ENCODE peak calls at places on chromosomes 2 and 18, in five cellular contexts. One of them, this sample, is unnamed.

GRCh38 chr2:33291278-33292013 is 185.0 kb upstream of the RASGRP3 start:
- DNase-seq in stimulated activated naive B cell treated with anti-CD40 and anti-IgM and Interleukin-4, amounts not matched to agents 10 μg/mL and 1 μg/mL and 100 μg/mL, for 72 hours: no peak
- DNase-seq in IMR-90: peak; percentile 86
- DNase-seq in tibial artery: no peak
- DNase-seq in CD8-positive, alpha-beta T cell: no peak
- DNase-seq in this sample: peak; percentile 79

GRCh38 chr2:30772021-30772705 is 35.1 kb downstream of the CAPN13 start:
- DNase-seq in stimulated activated naive B cell treated with anti-CD40 and anti-IgM and Interleukin-4, amounts not matched to agents 10 μg/mL and 1 μg/mL and 100 μg/mL, for 72 hours: no peak
- DNase-seq in IMR-90: no peak
- DNase-seq in CD8-positive, alpha-beta T cell: no peak
- DNase-seq in tibial artery: no peak
- DNase-seq in this sample: no peak

GRCh38 chr2:27149575-27150405 is 986 bp downstream of the TCF23 start:
- DNase-seq in tibial artery: no peak
- DNase-seq in stimulated activated naive B cell treated with anti-CD40 and anti-IgM and Interleukin-4, amounts not matched to agents 10 μg/mL and 1 μg/mL and 100 μg/mL, for 72 hours: no peak
- DNase-seq in IMR-90: no peak
- DNase-seq in CD8-positive, alpha-beta T cell: no peak
- DNase-seq in this sample: no peak

GRCh38 chr2:101463885-101464653 is 10.8 kb downstream of the RFX8 start:
- DNase-seq in IMR-90: peak; percentile 92
- DNase-seq in CD8-positive, alpha-beta T cell: no peak
- DNase-seq in tibial artery: no peak
- DNase-seq in stimulated activated naive B cell treated with anti-CD40 and anti-IgM and Interleukin-4, amounts not matched to agents 10 μg/mL and 1 μg/mL and 100 μg/mL, for 72 hours: no peak
- DNase-seq in this sample: peak; percentile 99

GRCh38 chr2:27086722-27087446 is at the start of gene KHK:
- DNase-seq in CD8-positive, alpha-beta T cell: no peak
- DNase-seq in stimulated activated naive B cell treated with anti-CD40 and anti-IgM and Interleukin-4, amounts not matched to agents 10 μg/mL and 1 μg/mL and 100 μg/mL, for 72 hours: no peak
- DNase-seq in tibial artery: peak; percentile 81
- DNase-seq in IMR-90: no peak
- DNase-seq in this sample: peak; percentile 20

GRCh38 chr2:9217838-9218770 is 11.5 kb downstream of the ASAP2 start:
- DNase-seq in IMR-90: no peak
- DNase-seq in tibial artery: no peak
- DNase-seq in CD8-positive, alpha-beta T cell: no peak
- DNase-seq in stimulated activated naive B cell treated with anti-CD40 and anti-IgM and Interleukin-4, amounts not matched to agents 10 μg/mL and 1 μg/mL and 100 μg/mL, for 72 hours: no peak
- DNase-seq in this sample: no peak

GRCh38 chr2:237873382-237873781 is 14.0 kb downstream of the RAMP1 start:
- DNase-seq in CD8-positive, alpha-beta T cell: no peak
- DNase-seq in stimulated activated naive B cell treated with anti-CD40 and anti-IgM and Interleukin-4, amounts not matched to agents 10 μg/mL and 1 μg/mL and 100 μg/mL, for 72 hours: no peak
- DNase-seq in tibial artery: peak; percentile 65
- DNase-seq in IMR-90: no peak
- DNase-seq in this sample: no peak

GRCh38 chr2:127096280-127096679 is 10.7 kb downstream of the BIN1 start:
- DNase-seq in tibial artery: no peak
- DNase-seq in CD8-positive, alpha-beta T cell: no peak
- DNase-seq in stimulated activated naive B cell treated with anti-CD40 and anti-IgM and Interleukin-4, amounts not matched to agents 10 μg/mL and 1 μg/mL and 100 μg/mL, for 72 hours: no peak
- DNase-seq in IMR-90: no peak
- DNase-seq in this sample: no peak

GRCh38 chr2:96507957-96508520 is 2.9 kb upstream of the NEURL3 start:
- DNase-seq in CD8-positive, alpha-beta T cell: peak; percentile 85
- DNase-seq in tibial artery: peak; percentile 76
- DNase-seq in stimulated activated naive B cell treated with anti-CD40 and anti-IgM and Interleukin-4, amounts not matched to agents 10 μg/mL and 1 μg/mL and 100 μg/mL, for 72 hours: peak; percentile 76
- DNase-seq in IMR-90: peak; percentile 10
- DNase-seq in this sample: peak; percentile 56

GRCh38 chr2:38740851-38741541 is 10.2 kb downstream of the SRSF7 start:
- DNase-seq in CD8-positive, alpha-beta T cell: no peak
- DNase-seq in tibial artery: no peak
- DNase-seq in IMR-90: peak; percentile 53
- DNase-seq in stimulated activated naive B cell treated with anti-CD40 and anti-IgM and Interleukin-4, amounts not matched to agents 10 μg/mL and 1 μg/mL and 100 μg/mL, for 72 hours: no peak
- DNase-seq in this sample: peak; percentile 63

GRCh38 chr2:44663471-44664073 is 277.9 kb upstream of the SIX3 start:
- DNase-seq in stimulated activated naive B cell treated with anti-CD40 and anti-IgM and Interleukin-4, amounts not matched to agents 10 μg/mL and 1 μg/mL and 100 μg/mL, for 72 hours: no peak
- DNase-seq in IMR-90: no peak
- DNase-seq in tibial artery: no peak
- DNase-seq in CD8-positive, alpha-beta T cell: no peak
- DNase-seq in this sample: no peak

GRCh38 chr2:237201461-237202287 is 116.0 kb downstream of the COPS8 start:
- DNase-seq in CD8-positive, alpha-beta T cell: no peak
- DNase-seq in stimulated activated naive B cell treated with anti-CD40 and anti-IgM and Interleukin-4, amounts not matched to agents 10 μg/mL and 1 μg/mL and 100 μg/mL, for 72 hours: no peak
- DNase-seq in IMR-90: peak; percentile 87
- DNase-seq in tibial artery: peak; percentile 84
- DNase-seq in this sample: peak; percentile 86

GRCh38 chr18:55861266-55861665 is 273.3 kb upstream of the TCF4 start:
- DNase-seq in IMR-90: peak; percentile 60
- DNase-seq in tibial artery: no peak
- DNase-seq in stimulated activated naive B cell treated with anti-CD40 and anti-IgM and Interleukin-4, amounts not matched to agents 10 μg/mL and 1 μg/mL and 100 μg/mL, for 72 hours: no peak
- DNase-seq in CD8-positive, alpha-beta T cell: no peak
- DNase-seq in this sample: peak; percentile 70

GRCh38 chr2:202084265-202084664 is 11.2 kb downstream of the KIAA2012 start:
- DNase-seq in tibial artery: no peak
- DNase-seq in CD8-positive, alpha-beta T cell: no peak
- DNase-seq in stimulated activated naive B cell treated with anti-CD40 and anti-IgM and Interleukin-4, amounts not matched to agents 10 μg/mL and 1 μg/mL and 100 μg/mL, for 72 hours: no peak
- DNase-seq in IMR-90: peak; percentile 15
- DNase-seq in this sample: no peak

GRCh38 chr2:238635637-238636036 is 208.9 kb downstream of the ASB1 start:
- DNase-seq in stimulated activated naive B cell treated with anti-CD40 and anti-IgM and Interleukin-4, amounts not matched to agents 10 μg/mL and 1 μg/mL and 100 μg/mL, for 72 hours: no peak
- DNase-seq in CD8-positive, alpha-beta T cell: no peak
- DNase-seq in tibial artery: no peak
- DNase-seq in IMR-90: no peak
- DNase-seq in this sample: no peak

GRCh38 chr2:42743667-42744005 is 20.3 kb downstream of the OXER1 start:
- DNase-seq in CD8-positive, alpha-beta T cell: no peak
- DNase-seq in stimulated activated naive B cell treated with anti-CD40 and anti-IgM and Interleukin-4, amounts not matched to agents 10 μg/mL and 1 μg/mL and 100 μg/mL, for 72 hours: no peak
- DNase-seq in tibial artery: no peak
- DNase-seq in IMR-90: no peak
- DNase-seq in this sample: no peak

GRCh38 chr18:23238152-23238531 is 102.9 kb downstream of the CABLES1 start:
- DNase-seq in tibial artery: peak; percentile 87
- DNase-seq in CD8-positive, alpha-beta T cell: no peak
- DNase-seq in stimulated activated naive B cell treated with anti-CD40 and anti-IgM and Interleukin-4, amounts not matched to agents 10 μg/mL and 1 μg/mL and 100 μg/mL, for 72 hours: no peak
- DNase-seq in IMR-90: peak; percentile 60
- DNase-seq in this sample: peak; percentile 91

GRCh38 chr18:25464211-25464610 is 112.2 kb upstream of the ZNF521 start:
- DNase-seq in tibial artery: no peak
- DNase-seq in CD8-positive, alpha-beta T cell: no peak
- DNase-seq in IMR-90: peak; percentile 95
- DNase-seq in stimulated activated naive B cell treated with anti-CD40 and anti-IgM and Interleukin-4, amounts not matched to agents 10 μg/mL and 1 μg/mL and 100 μg/mL, for 72 hours: no peak
- DNase-seq in this sample: no peak

GRCh38 chr18:73980289-73980979 is 167.2 kb downstream of the FBXO15 start:
- DNase-seq in tibial artery: no peak
- DNase-seq in CD8-positive, alpha-beta T cell: no peak
- DNase-seq in IMR-90: peak; percentile 25
- DNase-seq in stimulated activated naive B cell treated with anti-CD40 and anti-IgM and Interleukin-4, amounts not matched to agents 10 μg/mL and 1 μg/mL and 100 μg/mL, for 72 hours: no peak
- DNase-seq in this sample: peak; percentile 42

GRCh38 chr2:25339121-25339738 is 2.5 kb downstream of the DNMT3A start:
- DNase-seq in stimulated activated naive B cell treated with anti-CD40 and anti-IgM and Interleukin-4, amounts not matched to agents 10 μg/mL and 1 μg/mL and 100 μg/mL, for 72 hours: no peak
- DNase-seq in CD8-positive, alpha-beta T cell: no peak
- DNase-seq in tibial artery: peak; percentile 64
- DNase-seq in IMR-90: no peak
- DNase-seq in this sample: no peak

GRCh38 chr18:961644-962355 is 57.1 kb downstream of the ADCYAP1 start:
- DNase-seq in CD8-positive, alpha-beta T cell: peak; percentile 24
- DNase-seq in IMR-90: peak; percentile 35
- DNase-seq in stimulated activated naive B cell treated with anti-CD40 and anti-IgM and Interleukin-4, amounts not matched to agents 10 μg/mL and 1 μg/mL and 100 μg/mL, for 72 hours: no peak
- DNase-seq in tibial artery: no peak
- DNase-seq in this sample: peak; percentile 73

GRCh38 chr2:238286551-238286950 is 1.9 kb downstream of the PER2 start:
- DNase-seq in stimulated activated naive B cell treated with anti-CD40 and anti-IgM and Interleukin-4, amounts not matched to agents 10 μg/mL and 1 μg/mL and 100 μg/mL, for 72 hours: no peak
- DNase-seq in CD8-positive, alpha-beta T cell: no peak
- DNase-seq in IMR-90: peak; percentile 86
- DNase-seq in tibial artery: peak; percentile 91
- DNase-seq in this sample: peak; percentile 72